ENCODE peak calls at places on chromosomes 6 and 20, in five cellular contexts. G is epithelial cell of esophagus, W is PC-3, Y is Panc1, U is IMR-90. I is an unnamed sample.
A peak's percentile ranks its signal among the peaks of the same experiment; 100 is the strongest.

GRCh38 chr20:37501940-37502339 is 19.1 kb upstream of the NNAT start:
- DNase-seq in Y (no peak), G (no peak), W (peak; percentile 22), U (no peak), I (no peak)

GRCh38 chr6:160462551-160463109 is 114.5 kb downstream of the SLC22A3 start:
- DNase-seq in G (peak; percentile 66), Y (no peak), W (peak; percentile 85), U (peak; percentile 87), I (peak; percentile 56)

GRCh38 chr20:4083103-4083864 is 67.9 kb upstream of the RNF24 start:
- DNase-seq in U (no peak), W (no peak), G (no peak), Y (no peak), I (no peak)

GRCh38 chr6:91886183-91886795 is 1299.4 kb upstream of the MAP3K7 start:
- DNase-seq in Y (no peak), W (no peak), G (no peak), U (no peak), I (no peak)

GRCh38 chr6:63649847-63650265 is 14.3 kb downstream of the PHF3 start:
- DNase-seq in Y (no peak), W (peak; percentile 63), G (no peak), U (peak; percentile 37), I (no peak)

GRCh38 chr6:138972226-138972665 is 15.8 kb downstream of the REPS1 start:
- DNase-seq in G (peak; percentile 58), W (peak; percentile 44), Y (no peak), U (peak; percentile 53), I (no peak)

GRCh38 chr6:117920493-117920845 is 13.4 kb downstream of the SLC35F1 start:
- DNase-seq in Y (no peak), W (no peak), U (no peak), G (no peak), I (no peak)

GRCh38 chr6:6657085-6657819 is 68.7 kb downstream of the LY86 start:
- DNase-seq in Y (no peak), W (no peak), U (no peak), G (no peak), I (no peak)

GRCh38 chr6:36839819-36840379 is 655 bp upstream of the CPNE5 start:
- DNase-seq in U (no peak), Y (no peak), G (peak; percentile 20), W (peak; percentile 22), I (no peak)

GRCh38 chr6:154343473-154344308 is 12.9 kb downstream of the IPCEF1 start:
- DNase-seq in U (peak; percentile 16), W (peak; percentile 59), G (peak; percentile 86), Y (no peak), I (no peak)

GRCh38 chr6:116030745-116031144 is 29.9 kb downstream of the FRK start:
- DNase-seq in U (no peak), Y (no peak), G (no peak), W (no peak), I (no peak)

GRCh38 chr6:14417377-14417776 is 299.8 kb downstream of the CD83 start:
- DNase-seq in G (peak; percentile 82), U (no peak), Y (no peak), W (no peak), I (no peak)

GRCh38 chr6:125255201-125255600 is 46.6 kb downstream of the HDDC2 start:
- DNase-seq in U (peak; percentile 36), W (peak; percentile 41), G (peak; percentile 52), Y (no peak), I (no peak)

GRCh38 chr6:38982470-38982869 is 66.1 kb upstream of the GLP1R start:
- DNase-seq in Y (no peak), G (no peak), U (no peak), W (no peak), I (no peak)

GRCh38 chr6:133288662-133289061 is 47.5 kb downstream of the EYA4 start:
- DNase-seq in G (no peak), Y (no peak), U (no peak), W (no peak), I (no peak)

GRCh38 chr20:56865055-56865454 is 235.9 kb downstream of the TFAP2C start:
- DNase-seq in G (peak; percentile 84), U (no peak), W (no peak), Y (no peak), I (no peak)

GRCh38 chr6:164014716-164015484 is 600.4 kb downstream of the QKI start:
- DNase-seq in Y (no peak), U (no peak), G (no peak), W (no peak), I (no peak)

GRCh38 chr6:169263836-169264608 is 10.4 kb upstream of the THBS2 start:
- DNase-seq in W (peak; percentile 71), U (peak; percentile 64), G (peak; percentile 89), Y (no peak), I (peak; percentile 30)

GRCh38 chr6:119676971-119677370 is 327.4 kb upstream of the MAN1A1 start:
- DNase-seq in G (no peak), U (peak; percentile 4), W (peak; percentile 33), Y (no peak), I (no peak)

GRCh38 chr6:84762220-84762940 is 2.0 kb downstream of the TBX18 start:
- DNase-seq in W (no peak), Y (no peak), U (no peak), G (no peak), I (no peak)

GRCh38 chr6:34570066-34570833 is 14.1 kb upstream of the SPDEF start:
- DNase-seq in G (no peak), U (no peak), W (no peak), Y (no peak), I (no peak)

GRCh38 chr6:162200945-162201692 is 526.4 kb downstream of the PRKN start:
- DNase-seq in W (no peak), Y (no peak), G (no peak), U (no peak), I (no peak)

GRCh38 chr6:26351544-26351953 is 13.4 kb upstream of the BTN3A2 start:
- DNase-seq in U (peak; percentile 99), G (peak; percentile 92), Y (peak; percentile 89), W (peak; percentile 90), I (peak; percentile 99)

GRCh38 chr6:30820196-30820595 is 64.1 kb upstream of the DDR1 start:
- DNase-seq in U (peak; percentile 80), W (peak; percentile 95), Y (no peak), G (peak; percentile 94), I (no peak)

GRCh38 chr6:108102965-108103364 is 28.4 kb upstream of the OSTM1 start:
- DNase-seq in U (no peak), W (no peak), G (no peak), Y (no peak), I (no peak)

GRCh38 chr20:33993800-33994623 is at the start of gene RALY:
- DNase-seq in G (peak; percentile 85), Y (no peak), W (peak; percentile 79), U (peak; percentile 72), I (no peak)

GRCh38 chr6:170456886-170457698 is 96.0 kb downstream of the PSMB1 start:
- DNase-seq in W (no peak), Y (no peak), G (no peak), U (no peak), I (no peak)

GRCh38 chr6:142349215-142349823 is 47.5 kb downstream of the ADGRG6 start:
- DNase-seq in W (no peak), Y (no peak), U (no peak), G (no peak), I (no peak)

GRCh38 chr6:109221543-109222195 is 126.4 kb downstream of the CEP57L1 start:
- DNase-seq in G (no peak), Y (no peak), W (no peak), U (no peak), I (no peak)
- TF ChIP-seq CTCF in G (no peak), Y (no peak), W (no peak), U (no peak), I (no peak)

DNA sequence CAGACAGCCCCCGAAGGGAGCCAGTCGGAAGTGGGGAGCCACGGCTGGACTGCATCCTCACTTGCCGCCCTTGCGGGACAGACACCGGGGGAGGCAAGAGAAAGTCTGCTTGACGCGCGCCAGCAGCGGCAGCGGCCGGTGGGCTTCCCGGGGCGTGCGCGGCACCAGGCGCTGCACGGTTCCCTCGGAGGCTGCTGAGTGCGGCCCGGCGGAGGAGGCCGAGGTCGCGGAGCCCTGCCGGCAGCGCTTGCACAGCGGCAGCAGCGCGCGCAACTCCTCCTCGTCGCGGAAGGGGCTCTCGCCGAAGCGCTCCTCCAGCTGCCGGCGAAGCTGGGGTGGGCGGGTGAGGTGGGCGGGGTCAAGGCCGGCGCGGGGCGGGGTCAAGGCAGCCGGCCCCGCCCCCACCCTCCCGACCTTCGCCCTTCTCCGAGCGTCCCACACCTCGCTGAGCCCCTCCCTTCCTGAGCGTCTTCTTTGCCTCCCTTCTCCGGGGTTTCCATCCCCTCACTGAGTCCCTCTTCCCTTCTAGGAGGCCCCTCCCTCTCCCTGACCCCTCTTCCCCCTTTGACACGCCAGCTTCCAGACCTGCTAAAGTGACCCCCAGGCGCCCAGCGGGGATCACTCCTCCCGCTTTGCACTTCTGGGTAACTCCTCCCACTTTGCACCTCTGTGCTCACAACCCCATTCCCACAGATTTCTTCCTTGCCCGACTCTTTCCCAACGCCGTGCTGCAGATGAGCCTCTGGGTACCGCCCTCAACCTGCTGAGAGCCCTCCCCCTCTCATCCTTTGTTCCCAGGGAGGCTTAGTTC is 8.8 kb downstream of the DUSP15 start:
- DNase-seq in U (peak; percentile 36), G (peak; percentile 55), Y (no peak), W (peak; percentile 53), I (no peak)
- H3K4me3 ChIP-seq in U (peak overlapping the region; percentile 37), G (peak overlapping the region; percentile 38), Y (peak overlapping the region; percentile 49), W (peak overlapping the region; percentile 75), I (peak overlapping the region; percentile 53)

DNA sequence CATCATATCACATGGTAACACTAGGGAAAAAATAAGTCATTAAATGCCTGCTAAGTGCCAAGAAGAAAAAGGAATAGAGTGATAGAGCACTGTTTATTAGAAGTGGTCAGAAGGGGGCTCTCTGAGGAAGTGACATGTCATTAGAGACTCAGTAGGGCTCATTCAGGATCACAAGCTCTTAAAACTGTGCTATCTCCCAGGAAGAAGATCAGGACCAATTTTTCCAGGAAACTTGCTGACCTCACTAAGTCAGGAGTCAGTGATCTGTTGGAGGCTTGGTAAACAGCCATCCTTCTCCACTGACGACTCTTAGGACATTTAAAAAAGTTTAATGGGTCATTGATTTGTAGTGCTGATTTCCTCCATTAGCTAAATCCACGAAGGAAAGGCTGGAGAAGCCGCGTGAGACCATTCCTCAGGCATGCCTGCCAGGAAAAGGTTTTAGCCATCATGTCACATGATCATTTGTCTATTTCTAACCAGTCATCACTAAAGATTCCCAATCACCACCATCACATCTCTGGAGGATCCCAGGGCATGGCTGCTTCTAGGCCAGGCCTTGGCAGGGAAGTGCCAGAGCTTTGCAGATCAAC is 5.9 kb upstream of the PTPN1 start:
- DNase-seq in U (no peak), W (no peak), Y (no peak), G (no peak), I (peak; percentile 94)
- TF ChIP-seq CTCF in U (peak; percentile 21), W (peak; percentile 39), Y (no peak), G (no peak), I (peak; percentile 19)

GRCh38 chr20:63573739-63574131 is 304 bp downstream of the HELZ2 start:
- DNase-seq in U (no peak), W (no peak), Y (no peak), G (no peak), I (no peak)

GRCh38 chr20:63574829-63575720 is 1.0 kb upstream of the HELZ2 start:
- DNase-seq in U (peak; percentile 24), Y (no peak), W (no peak), G (no peak), I (no peak)

GRCh38 chr20:63576311-63576710 is 2.3 kb upstream of the HELZ2 start:
- DNase-seq in U (no peak), Y (no peak), G (no peak), W (no peak), I (no peak)

GRCh38 chr20:63572788-63573738 is 976 bp downstream of the HELZ2 start:
- DNase-seq in Y (no peak), U (no peak), G (no peak), W (peak; percentile 13), I (no peak)

GRCh38 chr20:63574156-63574828 is at the start of gene HELZ2:
- DNase-seq in Y (no peak), U (peak; percentile 44), W (peak; percentile 58), G (peak; percentile 67), I (no peak)
- H3K4me3 ChIP-seq in Y (peak within 1 kb of the TSS; percentile 64), U (peak within 1 kb of the TSS; percentile 85), W (peak within 1 kb of the TSS; percentile 77), G (peak within 1 kb of the TSS; percentile 81), I (peak within 1 kb of the TSS; percentile 88)

I was measured in epithelial cell of proximal tubule.